ENCODE peak calls at places on chromosomes 5 and 9, in ten cellular contexts. A is A172, V is endothelial cell of umbilical vein, I is NAMALWA, P is NCI-H345, Q is substantia nigra, R is GM04503, N is sciatic nerve, W is GM23338, M is gastrocnemius medialis. Y is an unnamed sample.

GRCh38 chr9:35367451-35367850 is 122.5 kb upstream of the RUSC2 start:
- DNase-seq in I (no peak), M (peak), P (no peak), N (no peak), A (peak), W (no peak), V (peak), Q (no peak), R (peak), Y (no peak)

GRCh38 chr9:34502471-34503335 is 20.1 kb downstream of the ENHO start:
- DNase-seq in N (no peak), Q (no peak), M (no peak), P (no peak), V (no peak), I (no peak), W (no peak), R (no peak), A (no peak), Y (no peak)

GRCh38 chr5:7850533-7851239 is at the start of gene CFAP90:
- DNase-seq in N (peak), R (no peak), P (peak), I (no peak), M (no peak), A (no peak), Q (no peak), V (peak), W (peak), Y (no peak)

GRCh38 chr9:35311891-35312639 is 150.3 kb downstream of the UNC13B start:
- DNase-seq in R (no peak), V (no peak), M (peak), W (no peak), N (no peak), I (no peak), P (no peak), A (no peak), Q (no peak), Y (no peak)

GRCh38 chr9:4167040-4167671 is 132.7 kb downstream of the GLIS3 start:
- DNase-seq in Q (no peak), R (no peak), V (no peak), I (no peak), M (no peak), W (no peak), P (no peak), A (no peak), N (no peak), Y (no peak)

GRCh38 chr5:74035521-74035937 is 409.5 kb downstream of the ARHGEF28 start:
- DNase-seq in M (peak), P (no peak), V (peak), W (peak), I (peak), N (no peak), A (peak), Q (no peak), R (no peak), Y (no peak)

GRCh38 chr9:86714976-86715375 is 232.3 kb downstream of the GAS1 start:
- DNase-seq in V (no peak), P (no peak), N (no peak), M (no peak), R (peak), A (no peak), W (no peak), I (no peak), Q (no peak), Y (no peak)

GRCh38 chr9:2414465-2414864 is 207.1 kb upstream of the VLDLR start:
- DNase-seq in P (no peak), V (no peak), M (no peak), R (no peak), W (no peak), A (no peak), Q (no peak), N (no peak), I (no peak), Y (no peak)

GRCh38 chr9:4333787-4334186 is 33.9 kb upstream of the GLIS3 start:
- DNase-seq in W (no peak), Q (no peak), I (no peak), P (no peak), R (no peak), A (no peak), M (no peak), N (no peak), V (peak), Y (no peak)

GRCh38 chr5:38404667-38405276 is 146.4 kb downstream of the EGFLAM start:
- DNase-seq in Q (no peak), I (peak), R (no peak), P (peak), A (no peak), N (no peak), M (no peak), W (peak), V (no peak), Y (no peak)

GRCh38 chr9:134625361-134626140 is 16.1 kb upstream of the COL5A1 start:
- DNase-seq in I (no peak), N (peak), R (no peak), A (peak), V (peak), P (no peak), W (no peak), M (no peak), Q (no peak), Y (no peak)

GRCh38 chr5:14870347-14871083 is 1.1 kb downstream of the ANKH start:
- DNase-seq in P (peak), M (peak), R (no peak), N (peak), I (peak), W (peak), A (no peak), Q (no peak), V (peak), Y (peak)

GRCh38 chr5:166379515-166379914 is 1911.9 kb upstream of the WWC1 start:
- DNase-seq in R (no peak), A (no peak), P (no peak), W (no peak), Q (no peak), N (no peak), I (no peak), V (no peak), M (no peak), Y (no peak)

GRCh38 chr5:135242496-135243193 is 156.4 kb downstream of the MACROH2A1 start:
- DNase-seq in R (peak), I (no peak), W (no peak), V (no peak), P (no peak), N (peak), M (peak), A (no peak), Q (no peak), Y (no peak)

GRCh38 chr5:35971186-35971877 is 19.9 kb downstream of the UGT3A1 start:
- DNase-seq in W (no peak), Q (no peak), R (peak), N (no peak), M (no peak), I (no peak), P (no peak), A (no peak), V (no peak), Y (no peak)

GRCh38 chr9:70607329-70607728 is 192.9 kb upstream of the KLF9 start:
- DNase-seq in M (no peak), N (no peak), P (no peak), A (no peak), V (no peak), I (no peak), W (no peak), Q (no peak), R (no peak), Y (no peak)

GRCh38 chr5:103263054-103263453 is 4.5 kb downstream of the MACIR start:
- DNase-seq in A (no peak), Q (no peak), V (no peak), W (no peak), P (no peak), M (no peak), I (no peak), R (no peak), N (no peak), Y (no peak)

GRCh38 chr5:74389531-74390305 is 250.8 kb downstream of the ENC1 start:
- DNase-seq in R (no peak), I (no peak), P (no peak), Q (no peak), M (no peak), A (no peak), W (no peak), N (no peak), V (no peak), Y (no peak)

GRCh38 chr5:180318456-180319089 is 26.7 kb upstream of the MAPK9 start:
- DNase-seq in V (no peak), Q (no peak), R (no peak), I (no peak), N (no peak), P (no peak), A (no peak), M (no peak), W (no peak), Y (no peak)

GRCh38 chr5:127685662-127686061 is 17.5 kb upstream of the CCDC192 start:
- DNase-seq in I (no peak), M (no peak), P (no peak), W (no peak), R (no peak), V (no peak), N (no peak), Q (no peak), A (no peak), Y (no peak)

GRCh38 chr9:91896513-91897121 is 53.4 kb downstream of the ROR2 start:
- DNase-seq in N (no peak), Q (no peak), P (peak), W (no peak), A (no peak), R (no peak), M (no peak), I (no peak), V (no peak), Y (no peak)

GRCh38 chr9:118595719-118596305 is 773.4 kb downstream of the BRINP1 start:
- DNase-seq in A (peak), P (peak), M (no peak), N (no peak), I (peak), Q (no peak), W (peak), V (peak), R (peak), Y (no peak)

GRCh38 chr9:3939820-3940219 is 360.0 kb downstream of the GLIS3 start:
- DNase-seq in P (no peak), Q (no peak), R (no peak), A (no peak), V (no peak), I (no peak), W (no peak), N (no peak), M (no peak), Y (no peak)

GRCh38 chr5:122458278-122458872 is 146.3 kb downstream of the SNCAIP start:
- DNase-seq in P (peak), N (no peak), R (no peak), Q (no peak), V (peak), A (no peak), M (no peak), I (peak), W (peak), Y (no peak)

GRCh38 chr5:96293966-96294886 is 138.8 kb downstream of the PCSK1 start:
- DNase-seq in R (no peak), N (no peak), W (no peak), V (peak), P (no peak), Q (no peak), I (no peak), M (no peak), A (no peak), Y (no peak)

GRCh38 chr9:76020654-76021053 is 130.2 kb downstream of the PCSK5 start:
- DNase-seq in I (no peak), M (no peak), P (no peak), R (no peak), V (no peak), N (no peak), A (no peak), W (no peak), Q (no peak), Y (no peak)

GRCh38 chr9:131101207-131101964 is 5.1 kb downstream of the AIF1L start:
- DNase-seq in N (no peak), M (no peak), A (no peak), Q (no peak), W (no peak), I (no peak), V (no peak), P (no peak), R (no peak), Y (no peak)

GRCh38 chr5:9850456-9850855 is 220.3 kb upstream of the TAS2R1 start:
- DNase-seq in W (no peak), M (no peak), Q (no peak), A (no peak), I (no peak), V (no peak), N (no peak), R (no peak), P (no peak), Y (no peak)

Y was measured in activated CD4-positive, CD25-positive, alpha-beta regulatory T cell.